ENCODE peak calls at places on chromosomes 5 and 9, in seven cellular contexts. C is cardiac muscle cell; U is heart left ventricle; E is type B pancreatic cell; W is uterus; X is CD8-positive, alpha-beta T cell; Z is activated CD8-positive, alpha-beta T cell treated with anti-CD3 and anti-CD28 coated beads for 36 hours. D is an unnamed sample.

GRCh38 chr9:12859704-12860251 is 85.0 kb downstream of the LURAP1L start:
- DNase-seq in C (no peak), U (no peak), E (no peak), W (no peak), X (no peak), Z (no peak), D (no peak)

GRCh38 chr9:34990908-34991832 is 1.6 kb downstream of the DNAJB5 start:
- DNase-seq in C (no peak), U (peak), E (no peak), W (peak), X (no peak), Z (peak), D (no peak)

GRCh38 chr5:132417889-132418432 is 48.5 kb downstream of the SLC22A5 start:
- DNase-seq in C (no peak), U (no peak), E (no peak), W (no peak), X (no peak), Z (no peak), D (no peak)

GRCh38 chr9:13264788-13265187 is 14.7 kb downstream of the MPDZ start:
- DNase-seq in C (no peak), U (no peak), E (no peak), W (no peak), X (no peak), Z (no peak), D (no peak)

GRCh38 chr5:176780951-176781350 is 29.4 kb upstream of the UNC5A start:
- DNase-seq in C (peak), U (peak), E (peak), W (no peak), X (no peak), Z (no peak), D (peak)

GRCh38 chr9:20441704-20442423 is 180.4 kb downstream of the MLLT3 start:
- DNase-seq in C (no peak), U (no peak), E (no peak), W (no peak), X (no peak), Z (no peak), D (no peak)

GRCh38 chr5:158634713-158635112 is 465.0 kb downstream of the EBF1 start:
- DNase-seq in C (no peak), U (no peak), E (no peak), W (no peak), X (no peak), Z (no peak), D (no peak)

GRCh38 chr9:74322661-74323314 is 174.3 kb upstream of the RORB start:
- DNase-seq in C (no peak), U (no peak), E (no peak), W (no peak), X (no peak), Z (peak), D (no peak)

GRCh38 chr9:73216016-73216415 is 64.4 kb downstream of the ANXA1 start:
- DNase-seq in C (no peak), U (no peak), E (no peak), W (no peak), X (no peak), Z (no peak), D (no peak)

GRCh38 chr9:138023394-138024124 is 146.0 kb downstream of the CACNA1B start:
- DNase-seq in C (no peak), U (no peak), E (peak), W (no peak), X (no peak), Z (no peak), D (peak)

GRCh38 chr5:3056901-3057300 is 305.4 kb upstream of the IRX2 start:
- DNase-seq in C (peak), U (no peak), E (no peak), W (no peak), X (no peak), Z (no peak), D (no peak)

GRCh38 chr5:176416123-176416924 is at the start of gene CLTB:
- DNase-seq in C (peak), U (peak), E (peak), W (peak), X (peak), Z (peak), D (peak)

GRCh38 chr5:171494452-171495121 is 75.1 kb downstream of the FGF18 start:
- DNase-seq in C (peak), U (peak), E (no peak), W (peak), X (no peak), Z (no peak), D (no peak)

GRCh38 chr9:24497671-24498070 is 48.0 kb downstream of the IZUMO3 start:
- DNase-seq in C (no peak), U (no peak), E (no peak), W (no peak), X (no peak), Z (no peak), D (no peak)

GRCh38 chr9:110198357-110198756 is 9.6 kb downstream of the C9orf152 start:
- DNase-seq in C (no peak), U (no peak), E (no peak), W (no peak), X (no peak), Z (no peak), D (no peak)

GRCh38 chr5:177427211-177427822 is 841 bp downstream of the GRK6 start:
- DNase-seq in C (no peak), U (no peak), E (no peak), W (no peak), X (no peak), Z (no peak), D (no peak)

GRCh38 chr5:10552183-10553143 is 11.4 kb upstream of the ANKRD33B start:
- DNase-seq in C (no peak), U (no peak), E (no peak), W (no peak), X (no peak), Z (no peak), D (no peak)

GRCh38 chr5:91076138-91076537 is 307.0 kb downstream of the ARRDC3 start:
- DNase-seq in C (no peak), U (no peak), E (no peak), W (no peak), X (no peak), Z (no peak), D (no peak)

GRCh38 chr9:129836342-129837007 is 1.2 kb downstream of the USP20 start:
- DNase-seq in C (no peak), U (no peak), E (no peak), W (no peak), X (peak), Z (peak), D (no peak)

GRCh38 chr9:132163457-132163875 is 1.6 kb downstream of the NTNG2 start:
- DNase-seq in C (peak), U (no peak), E (no peak), W (no peak), X (no peak), Z (no peak), D (no peak)

GRCh38 chr9:90642570-90643539 is at the start of gene DIRAS2:
- DNase-seq in C (peak), U (no peak), E (peak), W (peak), X (no peak), Z (peak), D (peak)

GRCh38 chr5:132739232-132739631 is 1.9 kb upstream of the KIF3A start:
- DNase-seq in C (no peak), U (no peak), E (no peak), W (no peak), X (no peak), Z (no peak), D (no peak)

GRCh38 chr5:177557041-177557647 is 2.8 kb upstream of the FAM193B start:
- DNase-seq in C (peak), U (no peak), E (no peak), W (no peak), X (no peak), Z (peak), D (no peak)

GRCh38 chr9:7777776-7778175 is 21.8 kb downstream of the DMAC1 start:
- DNase-seq in C (no peak), U (no peak), E (no peak), W (no peak), X (no peak), Z (no peak), D (no peak)

GRCh38 chr5:82313016-82313415 is 34.9 kb upstream of the RPS23 start:
- DNase-seq in C (peak), U (no peak), E (no peak), W (no peak), X (no peak), Z (no peak), D (no peak)

GRCh38 chr5:172188893-172189692 is 1.1 kb upstream of the STK10 start:
- DNase-seq in C (peak), U (no peak), E (no peak), W (peak), X (no peak), Z (no peak), D (no peak)

DNA sequence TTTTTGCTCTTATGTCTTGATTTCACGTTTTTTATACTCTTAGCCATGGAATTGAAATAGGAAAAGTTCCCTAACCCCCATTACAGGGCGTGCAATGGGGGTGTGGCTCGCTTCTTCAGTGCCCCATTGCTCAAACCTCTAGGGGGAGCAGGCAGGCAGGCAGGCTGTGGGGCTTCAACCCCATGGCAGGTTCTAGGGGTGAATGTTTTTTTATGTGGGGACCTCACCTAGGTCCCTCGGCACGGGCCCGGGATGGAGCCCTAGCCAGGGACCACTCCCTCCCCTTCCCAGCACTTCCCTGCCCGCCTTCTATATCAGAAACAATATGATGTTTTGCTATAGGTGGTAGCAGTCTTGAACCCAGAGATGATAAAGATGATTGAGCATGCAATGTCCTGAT is 221.3 kb upstream of the SMC2 start:
- DNase-seq in C (no peak), U (no peak), E (no peak), W (no peak), X (no peak), Z (no peak), D (no peak)
- TF ChIP-seq CTCF in C (no peak), U (no peak), E (no peak), W (no peak), X (no peak), Z (no peak), D (no peak)

DNA sequence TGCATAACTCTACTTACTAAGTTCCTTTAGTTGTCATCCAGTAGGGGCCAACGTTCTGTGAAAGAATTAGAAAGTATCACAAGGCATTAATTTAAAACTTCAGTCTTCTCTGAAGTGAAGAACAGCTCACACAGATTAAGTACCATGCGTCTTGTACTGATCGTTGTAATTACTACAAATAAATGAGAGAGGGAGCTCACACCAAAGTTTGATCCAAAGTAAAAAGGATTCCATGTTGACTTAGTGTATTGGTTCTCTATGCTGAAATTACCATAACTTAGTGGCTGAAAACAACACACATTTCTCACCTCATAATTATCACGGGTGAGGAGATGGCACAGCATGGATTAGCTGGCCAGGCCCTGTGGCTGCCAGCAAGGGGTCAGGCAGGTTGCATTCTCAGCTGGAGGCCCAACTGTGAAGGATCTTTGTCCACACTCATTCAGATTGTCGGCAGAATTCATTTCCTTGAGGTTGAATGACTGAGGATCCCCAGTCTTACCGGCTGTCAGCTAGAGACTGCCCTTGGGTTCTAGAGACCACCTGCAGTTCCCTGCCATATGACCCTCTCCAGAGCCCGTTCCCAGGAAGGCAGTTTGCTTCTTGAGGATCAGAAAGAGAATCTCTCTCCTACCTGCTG is 169.1 kb downstream of the YTHDC2 start:
- DNase-seq in C (no peak), U (no peak), E (no peak), W (no peak), X (no peak), Z (no peak), D (no peak)
- TF ChIP-seq CTCF in C (no peak), U (peak), E (peak), W (no peak), X (no peak), Z (no peak), D (peak)

DNA sequence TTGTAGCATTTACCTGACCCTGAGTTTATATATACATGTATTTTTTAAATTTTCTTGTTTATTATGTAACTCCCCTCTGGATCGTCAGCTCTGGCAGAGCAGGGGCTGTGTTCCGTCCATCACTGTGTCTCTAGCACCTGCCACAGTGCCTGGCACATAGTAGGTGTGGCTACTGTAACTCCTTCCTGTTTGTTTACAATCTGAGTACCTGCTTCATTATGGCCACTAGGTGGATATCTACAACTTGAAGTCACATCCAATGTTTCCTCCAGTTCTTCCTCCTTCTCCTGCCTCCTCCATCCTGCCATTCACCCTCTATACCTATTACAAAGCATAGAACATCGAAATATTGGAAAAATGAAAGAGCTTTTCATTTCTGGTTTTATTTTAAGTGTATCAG is 14.2 kb upstream of the PPP1R2B start:
- DNase-seq in C (no peak), U (no peak), E (no peak), W (no peak), X (no peak), Z (peak), D (no peak)
- TF ChIP-seq CTCF in C (no peak), U (peak), E (peak), W (no peak), X (peak), Z (peak), D (no peak)

GRCh38 chr9:99241106-99241505 is 19.0 kb downstream of the SEC61B start:
- DNase-seq in C (no peak), U (no peak), E (no peak), W (no peak), X (no peak), Z (no peak), D (no peak)
- TF ChIP-seq CTCF in C (no peak), U (no peak), E (peak), W (no peak), X (no peak), Z (no peak), D (no peak)

GRCh38 chr9:82552784-82553183 is 510.2 kb downstream of the RASEF start:
- DNase-seq in C (no peak), U (no peak), E (no peak), W (no peak), X (no peak), Z (no peak), D (no peak)

GRCh38 chr9:82553654-82554366 is 509.1 kb downstream of the RASEF start:
- DNase-seq in C (no peak), U (no peak), E (no peak), W (no peak), X (no peak), Z (no peak), D (no peak)

GRCh38 chr9:82548030-82548429 is 514.9 kb downstream of the RASEF start:
- DNase-seq in C (no peak), U (no peak), E (no peak), W (no peak), X (no peak), Z (no peak), D (no peak)

GRCh38 chr9:82546131-82546530 is 516.8 kb downstream of the RASEF start:
- DNase-seq in C (no peak), U (no peak), E (no peak), W (no peak), X (no peak), Z (no peak), D (no peak)

GRCh38 chr9:82549174-82549821 is 513.6 kb downstream of the RASEF start:
- DNase-seq in C (no peak), U (no peak), E (no peak), W (no peak), X (no peak), Z (no peak), D (no peak)
- TF ChIP-seq CTCF in C (no peak), U (no peak), E (no peak), W (no peak), X (no peak), Z (no peak), D (no peak)

D was measured in osteocyte.